ENCODE peak calls at places on chromosomes 2 and 18, in five cellular contexts. C is GM13977, D is left ventricle myocardium superior, Q is posterior cingulate gyrus, B is astrocyte of the cerebellum. J is an unnamed sample.

GRCh38 chr2:214830794-214831346 is 21.4 kb upstream of the BARD1 start:
- DNase-seq in C (no peak), B (no peak), D (no peak), Q (no peak), J (no peak)

GRCh38 chr2:237625216-237625705 is 2.1 kb upstream of the LRRFIP1 start:
- DNase-seq in C (no peak), D (peak), B (no peak), Q (no peak), J (no peak)

GRCh38 chr2:176643711-176644110 is 374.5 kb downstream of the MTX2 start:
- DNase-seq in Q (no peak), D (no peak), B (no peak), C (no peak), J (no peak)

GRCh38 chr2:195646424-195646823 is 10.6 kb upstream of the SLC39A10 start:
- DNase-seq in C (no peak), Q (no peak), D (no peak), B (no peak), J (no peak)

GRCh38 chr2:240206630-240207029 is 66.2 kb upstream of the OTOS start:
- DNase-seq in Q (no peak), C (no peak), D (no peak), B (no peak), J (no peak)

GRCh38 chr18:46759885-46760284 is 3.0 kb upstream of the ST8SIA5 start:
- DNase-seq in C (no peak), B (no peak), D (no peak), Q (no peak), J (no peak)

GRCh38 chr2:127576433-127577207 is 41.1 kb downstream of the MYO7B start:
- DNase-seq in B (no peak), D (peak), C (no peak), Q (peak), J (peak)

GRCh38 chr2:159362816-159363251 is 76.3 kb upstream of the WDSUB1 start:
- DNase-seq in B (peak), Q (no peak), D (no peak), C (no peak), J (no peak)

GRCh38 chr2:191439481-191439880 is 194.3 kb downstream of the MYO1B start:
- DNase-seq in B (no peak), C (no peak), D (no peak), Q (no peak), J (no peak)

GRCh38 chr2:64770137-64770780 is 116.5 kb upstream of the SERTAD2 start:
- DNase-seq in C (no peak), B (no peak), D (no peak), Q (no peak), J (no peak)

GRCh38 chr2:112582314-112582746 is 2.1 kb upstream of the CHCHD5 start:
- DNase-seq in Q (no peak), D (no peak), C (no peak), B (peak), J (no peak)

GRCh38 chr18:9335255-9336045 is 877 bp downstream of the TWSG1 start:
- DNase-seq in D (no peak), Q (no peak), B (no peak), C (peak), J (no peak)

GRCh38 chr18:76450912-76451421 is 44.1 kb downstream of the ZNF516 start:
- DNase-seq in C (no peak), D (peak), Q (no peak), B (no peak), J (peak)

GRCh38 chr2:10434885-10435419 is 13.2 kb downstream of the ODC1 start:
- DNase-seq in C (peak), Q (peak), B (no peak), D (peak), J (peak)

GRCh38 chr2:162232611-162233115 is 10.6 kb downstream of the FAP start:
- DNase-seq in B (no peak), C (no peak), D (no peak), Q (no peak), J (no peak)

GRCh38 chr18:38996056-38996455 is 1430.5 kb upstream of the CELF4 start:
- DNase-seq in C (no peak), D (no peak), Q (no peak), B (no peak), J (no peak)

GRCh38 chr2:233829193-233830110 is 24.9 kb downstream of the HJURP start:
- DNase-seq in Q (no peak), C (no peak), B (no peak), D (no peak), J (no peak)

GRCh38 chr2:86301711-86302202 is 35.7 kb downstream of the REEP1 start:
- DNase-seq in C (no peak), Q (no peak), B (no peak), D (no peak), J (no peak)